ENCODE peak calls at places on chromosomes 13 and 19, in ten cellular contexts. One of them, this sample, is unnamed.

GRCh38 chr19:6041071-6041470 is 63.1 kb upstream of the RANBP3 start:
- DNase-seq in GM12865: no peak
- DNase-seq in stimulated activated CD8-positive, alpha-beta memory T cell treated with anti-CD3 and anti-CD28 coated beads, Interleukin-2, amount 100 ng/mL, for 48 hours: no peak
- DNase-seq in T follicular helper cell: no peak
- DNase-seq in nephron progenitor cell: no peak
- DNase-seq in H9: no peak
- DNase-seq in stimulated activated CD4-positive, alpha-beta T cell treated with anti-CD3 and anti-CD28 coated beads, Interleukin-1b, Interleukin-23, amount 100 ng/mL, for 4 hours: no peak
- DNase-seq in NCI-H2081: no peak
- DNase-seq in thoracic aorta: no peak
- DNase-seq in astrocyte of the hippocampus: no peak
- DNase-seq in this sample: no peak

GRCh38 chr19:4523306-4524110 is 5.2 kb upstream of the PLIN4 start:
- DNase-seq in GM12865: peak
- DNase-seq in stimulated activated CD8-positive, alpha-beta memory T cell treated with anti-CD3 and anti-CD28 coated beads, Interleukin-2, amount 100 ng/mL, for 48 hours: peak
- DNase-seq in T follicular helper cell: no peak
- DNase-seq in nephron progenitor cell: peak
- DNase-seq in H9: peak
- DNase-seq in stimulated activated CD4-positive, alpha-beta T cell treated with anti-CD3 and anti-CD28 coated beads, Interleukin-1b, Interleukin-23, amount 100 ng/mL, for 4 hours: no peak
- DNase-seq in NCI-H2081: no peak
- DNase-seq in thoracic aorta: no peak
- DNase-seq in astrocyte of the hippocampus: peak
- DNase-seq in this sample: peak

GRCh38 chr19:13132471-13133166 is 14.6 kb downstream of the NACC1 start:
- DNase-seq in GM12865: no peak
- DNase-seq in stimulated activated CD8-positive, alpha-beta memory T cell treated with anti-CD3 and anti-CD28 coated beads, Interleukin-2, amount 100 ng/mL, for 48 hours: no peak
- DNase-seq in T follicular helper cell: no peak
- DNase-seq in nephron progenitor cell: no peak
- DNase-seq in H9: peak
- DNase-seq in stimulated activated CD4-positive, alpha-beta T cell treated with anti-CD3 and anti-CD28 coated beads, Interleukin-1b, Interleukin-23, amount 100 ng/mL, for 4 hours: peak
- DNase-seq in NCI-H2081: no peak
- DNase-seq in thoracic aorta: no peak
- DNase-seq in astrocyte of the hippocampus: peak
- DNase-seq in this sample: no peak

GRCh38 chr13:46035066-46035465 is 17.5 kb downstream of the ZC3H13 start:
- DNase-seq in GM12865: no peak
- DNase-seq in stimulated activated CD8-positive, alpha-beta memory T cell treated with anti-CD3 and anti-CD28 coated beads, Interleukin-2, amount 100 ng/mL, for 48 hours: no peak
- DNase-seq in T follicular helper cell: no peak
- DNase-seq in nephron progenitor cell: no peak
- DNase-seq in H9: no peak
- DNase-seq in stimulated activated CD4-positive, alpha-beta T cell treated with anti-CD3 and anti-CD28 coated beads, Interleukin-1b, Interleukin-23, amount 100 ng/mL, for 4 hours: no peak
- DNase-seq in NCI-H2081: peak
- DNase-seq in thoracic aorta: no peak
- DNase-seq in astrocyte of the hippocampus: no peak
- DNase-seq in this sample: no peak

GRCh38 chr19:51788029-51788428 is 6.9 kb upstream of the FPR3 start:
- DNase-seq in GM12865: no peak
- DNase-seq in stimulated activated CD8-positive, alpha-beta memory T cell treated with anti-CD3 and anti-CD28 coated beads, Interleukin-2, amount 100 ng/mL, for 48 hours: no peak
- DNase-seq in T follicular helper cell: no peak
- DNase-seq in nephron progenitor cell: no peak
- DNase-seq in H9: no peak
- DNase-seq in stimulated activated CD4-positive, alpha-beta T cell treated with anti-CD3 and anti-CD28 coated beads, Interleukin-1b, Interleukin-23, amount 100 ng/mL, for 4 hours: no peak
- DNase-seq in NCI-H2081: no peak
- DNase-seq in thoracic aorta: no peak
- DNase-seq in astrocyte of the hippocampus: no peak
- DNase-seq in this sample: no peak

GRCh38 chr19:17020823-17021222 is 5.8 kb downstream of the CPAMD8 start:
- DNase-seq in GM12865: peak
- DNase-seq in stimulated activated CD8-positive, alpha-beta memory T cell treated with anti-CD3 and anti-CD28 coated beads, Interleukin-2, amount 100 ng/mL, for 48 hours: no peak
- DNase-seq in T follicular helper cell: no peak
- DNase-seq in nephron progenitor cell: no peak
- DNase-seq in H9: no peak
- DNase-seq in stimulated activated CD4-positive, alpha-beta T cell treated with anti-CD3 and anti-CD28 coated beads, Interleukin-1b, Interleukin-23, amount 100 ng/mL, for 4 hours: no peak
- DNase-seq in NCI-H2081: no peak
- DNase-seq in thoracic aorta: no peak
- DNase-seq in astrocyte of the hippocampus: no peak
- DNase-seq in this sample: no peak

GRCh38 chr19:32870154-32870573 is 597 bp upstream of the SLC7A9 start:
- DNase-seq in GM12865: no peak
- DNase-seq in stimulated activated CD8-positive, alpha-beta memory T cell treated with anti-CD3 and anti-CD28 coated beads, Interleukin-2, amount 100 ng/mL, for 48 hours: no peak
- DNase-seq in T follicular helper cell: no peak
- DNase-seq in nephron progenitor cell: no peak
- DNase-seq in H9: peak
- DNase-seq in stimulated activated CD4-positive, alpha-beta T cell treated with anti-CD3 and anti-CD28 coated beads, Interleukin-1b, Interleukin-23, amount 100 ng/mL, for 4 hours: no peak
- DNase-seq in NCI-H2081: no peak
- DNase-seq in thoracic aorta: no peak
- DNase-seq in astrocyte of the hippocampus: no peak
- DNase-seq in this sample: no peak

GRCh38 chr19:29576761-29577661 is 29.1 kb upstream of the POP4 start:
- DNase-seq in GM12865: peak
- DNase-seq in stimulated activated CD8-positive, alpha-beta memory T cell treated with anti-CD3 and anti-CD28 coated beads, Interleukin-2, amount 100 ng/mL, for 48 hours: no peak
- DNase-seq in T follicular helper cell: no peak
- DNase-seq in nephron progenitor cell: no peak
- DNase-seq in H9: peak
- DNase-seq in stimulated activated CD4-positive, alpha-beta T cell treated with anti-CD3 and anti-CD28 coated beads, Interleukin-1b, Interleukin-23, amount 100 ng/mL, for 4 hours: peak
- DNase-seq in NCI-H2081: no peak
- DNase-seq in thoracic aorta: no peak
- DNase-seq in astrocyte of the hippocampus: no peak
- DNase-seq in this sample: no peak

GRCh38 chr13:32829676-32830091 is 186.5 kb upstream of the KL start:
- DNase-seq in GM12865: no peak
- DNase-seq in stimulated activated CD8-positive, alpha-beta memory T cell treated with anti-CD3 and anti-CD28 coated beads, Interleukin-2, amount 100 ng/mL, for 48 hours: no peak
- DNase-seq in T follicular helper cell: no peak
- DNase-seq in nephron progenitor cell: no peak
- DNase-seq in H9: peak
- DNase-seq in stimulated activated CD4-positive, alpha-beta T cell treated with anti-CD3 and anti-CD28 coated beads, Interleukin-1b, Interleukin-23, amount 100 ng/mL, for 4 hours: no peak
- DNase-seq in NCI-H2081: no peak
- DNase-seq in thoracic aorta: no peak
- DNase-seq in astrocyte of the hippocampus: peak
- DNase-seq in this sample: no peak

GRCh38 chr13:33615436-33615835 is 202.5 kb upstream of the RFC3 start:
- DNase-seq in GM12865: no peak
- DNase-seq in stimulated activated CD8-positive, alpha-beta memory T cell treated with anti-CD3 and anti-CD28 coated beads, Interleukin-2, amount 100 ng/mL, for 48 hours: no peak
- DNase-seq in T follicular helper cell: no peak
- DNase-seq in nephron progenitor cell: no peak
- DNase-seq in H9: no peak
- DNase-seq in stimulated activated CD4-positive, alpha-beta T cell treated with anti-CD3 and anti-CD28 coated beads, Interleukin-1b, Interleukin-23, amount 100 ng/mL, for 4 hours: no peak
- DNase-seq in NCI-H2081: no peak
- DNase-seq in thoracic aorta: no peak
- DNase-seq in astrocyte of the hippocampus: no peak
- DNase-seq in this sample: no peak

GRCh38 chr19:48206402-48207093 is 36.1 kb downstream of the ZSWIM9 start:
- DNase-seq in GM12865: no peak
- DNase-seq in stimulated activated CD8-positive, alpha-beta memory T cell treated with anti-CD3 and anti-CD28 coated beads, Interleukin-2, amount 100 ng/mL, for 48 hours: no peak
- DNase-seq in T follicular helper cell: no peak
- DNase-seq in nephron progenitor cell: no peak
- DNase-seq in H9: no peak
- DNase-seq in stimulated activated CD4-positive, alpha-beta T cell treated with anti-CD3 and anti-CD28 coated beads, Interleukin-1b, Interleukin-23, amount 100 ng/mL, for 4 hours: no peak
- DNase-seq in NCI-H2081: no peak
- DNase-seq in thoracic aorta: no peak
- DNase-seq in astrocyte of the hippocampus: no peak
- DNase-seq in this sample: no peak

GRCh38 chr13:113324336-113324882 is 27.4 kb downstream of the LAMP1 start:
- DNase-seq in GM12865: no peak
- DNase-seq in stimulated activated CD8-positive, alpha-beta memory T cell treated with anti-CD3 and anti-CD28 coated beads, Interleukin-2, amount 100 ng/mL, for 48 hours: no peak
- DNase-seq in T follicular helper cell: no peak
- DNase-seq in nephron progenitor cell: no peak
- DNase-seq in H9: no peak
- DNase-seq in stimulated activated CD4-positive, alpha-beta T cell treated with anti-CD3 and anti-CD28 coated beads, Interleukin-1b, Interleukin-23, amount 100 ng/mL, for 4 hours: no peak
- DNase-seq in NCI-H2081: no peak
- DNase-seq in thoracic aorta: no peak
- DNase-seq in astrocyte of the hippocampus: no peak
- DNase-seq in this sample: no peak

GRCh38 chr19:11554160-11554559 is 4.9 kb downstream of the ELOF1 start:
- DNase-seq in GM12865: peak
- DNase-seq in stimulated activated CD8-positive, alpha-beta memory T cell treated with anti-CD3 and anti-CD28 coated beads, Interleukin-2, amount 100 ng/mL, for 48 hours: no peak
- DNase-seq in T follicular helper cell: no peak
- DNase-seq in nephron progenitor cell: no peak
- DNase-seq in H9: no peak
- DNase-seq in stimulated activated CD4-positive, alpha-beta T cell treated with anti-CD3 and anti-CD28 coated beads, Interleukin-1b, Interleukin-23, amount 100 ng/mL, for 4 hours: no peak
- DNase-seq in NCI-H2081: no peak
- DNase-seq in thoracic aorta: no peak
- DNase-seq in astrocyte of the hippocampus: no peak
- DNase-seq in this sample: no peak

GRCh38 chr13:33637978-33638743 is 179.8 kb upstream of the RFC3 start:
- DNase-seq in GM12865: no peak
- DNase-seq in stimulated activated CD8-positive, alpha-beta memory T cell treated with anti-CD3 and anti-CD28 coated beads, Interleukin-2, amount 100 ng/mL, for 48 hours: no peak
- DNase-seq in T follicular helper cell: no peak
- DNase-seq in nephron progenitor cell: no peak
- DNase-seq in H9: no peak
- DNase-seq in stimulated activated CD4-positive, alpha-beta T cell treated with anti-CD3 and anti-CD28 coated beads, Interleukin-1b, Interleukin-23, amount 100 ng/mL, for 4 hours: no peak
- DNase-seq in NCI-H2081: no peak
- DNase-seq in thoracic aorta: no peak
- DNase-seq in astrocyte of the hippocampus: peak
- DNase-seq in this sample: no peak

GRCh38 chr13:27044837-27045570 is 126.6 kb downstream of the USP12 start:
- DNase-seq in GM12865: peak
- DNase-seq in stimulated activated CD8-positive, alpha-beta memory T cell treated with anti-CD3 and anti-CD28 coated beads, Interleukin-2, amount 100 ng/mL, for 48 hours: no peak
- DNase-seq in T follicular helper cell: no peak
- DNase-seq in nephron progenitor cell: no peak
- DNase-seq in H9: no peak
- DNase-seq in stimulated activated CD4-positive, alpha-beta T cell treated with anti-CD3 and anti-CD28 coated beads, Interleukin-1b, Interleukin-23, amount 100 ng/mL, for 4 hours: no peak
- DNase-seq in NCI-H2081: no peak
- DNase-seq in thoracic aorta: no peak
- DNase-seq in astrocyte of the hippocampus: no peak
- DNase-seq in this sample: no peak

GRCh38 chr19:14450168-14450874 is 17.2 kb downstream of the PKN1 start:
- DNase-seq in GM12865: peak
- DNase-seq in stimulated activated CD8-positive, alpha-beta memory T cell treated with anti-CD3 and anti-CD28 coated beads, Interleukin-2, amount 100 ng/mL, for 48 hours: peak
- DNase-seq in T follicular helper cell: peak
- DNase-seq in nephron progenitor cell: peak
- DNase-seq in H9: peak
- DNase-seq in stimulated activated CD4-positive, alpha-beta T cell treated with anti-CD3 and anti-CD28 coated beads, Interleukin-1b, Interleukin-23, amount 100 ng/mL, for 4 hours: no peak
- DNase-seq in NCI-H2081: no peak
- DNase-seq in thoracic aorta: no peak
- DNase-seq in astrocyte of the hippocampus: peak
- DNase-seq in this sample: peak

GRCh38 chr19:20999731-21000352 is 20.6 kb upstream of the ZNF430 start:
- DNase-seq in GM12865: peak
- DNase-seq in stimulated activated CD8-positive, alpha-beta memory T cell treated with anti-CD3 and anti-CD28 coated beads, Interleukin-2, amount 100 ng/mL, for 48 hours: peak
- DNase-seq in T follicular helper cell: peak
- DNase-seq in nephron progenitor cell: peak
- DNase-seq in H9: peak
- DNase-seq in stimulated activated CD4-positive, alpha-beta T cell treated with anti-CD3 and anti-CD28 coated beads, Interleukin-1b, Interleukin-23, amount 100 ng/mL, for 4 hours: peak
- DNase-seq in NCI-H2081: peak
- DNase-seq in thoracic aorta: peak
- DNase-seq in astrocyte of the hippocampus: peak
- DNase-seq in this sample: peak

GRCh38 chr19:40741527-40742390 is 8.5 kb downstream of the ACTMAP start:
- DNase-seq in GM12865: no peak
- DNase-seq in stimulated activated CD8-positive, alpha-beta memory T cell treated with anti-CD3 and anti-CD28 coated beads, Interleukin-2, amount 100 ng/mL, for 48 hours: no peak
- DNase-seq in T follicular helper cell: no peak
- DNase-seq in nephron progenitor cell: no peak
- DNase-seq in H9: no peak
- DNase-seq in stimulated activated CD4-positive, alpha-beta T cell treated with anti-CD3 and anti-CD28 coated beads, Interleukin-1b, Interleukin-23, amount 100 ng/mL, for 4 hours: no peak
- DNase-seq in NCI-H2081: no peak
- DNase-seq in thoracic aorta: no peak
- DNase-seq in astrocyte of the hippocampus: no peak
- DNase-seq in this sample: no peak

GRCh38 chr19:752652-753517 is 2.0 kb downstream of the MISP start:
- DNase-seq in GM12865: no peak
- DNase-seq in stimulated activated CD8-positive, alpha-beta memory T cell treated with anti-CD3 and anti-CD28 coated beads, Interleukin-2, amount 100 ng/mL, for 48 hours: no peak
- DNase-seq in T follicular helper cell: no peak
- DNase-seq in nephron progenitor cell: peak
- DNase-seq in H9: no peak
- DNase-seq in stimulated activated CD4-positive, alpha-beta T cell treated with anti-CD3 and anti-CD28 coated beads, Interleukin-1b, Interleukin-23, amount 100 ng/mL, for 4 hours: no peak
- DNase-seq in NCI-H2081: peak
- DNase-seq in thoracic aorta: no peak
- DNase-seq in astrocyte of the hippocampus: peak
- DNase-seq in this sample: no peak

GRCh38 chr19:22257916-22258315 is 28.3 kb upstream of the ZNF729 start:
- DNase-seq in GM12865: no peak
- DNase-seq in stimulated activated CD8-positive, alpha-beta memory T cell treated with anti-CD3 and anti-CD28 coated beads, Interleukin-2, amount 100 ng/mL, for 48 hours: no peak
- DNase-seq in T follicular helper cell: no peak
- DNase-seq in nephron progenitor cell: no peak
- DNase-seq in H9: no peak
- DNase-seq in stimulated activated CD4-positive, alpha-beta T cell treated with anti-CD3 and anti-CD28 coated beads, Interleukin-1b, Interleukin-23, amount 100 ng/mL, for 4 hours: no peak
- DNase-seq in NCI-H2081: no peak
- DNase-seq in thoracic aorta: no peak
- DNase-seq in astrocyte of the hippocampus: no peak
- DNase-seq in this sample: no peak

GRCh38 chr13:104757712-104758111 is 1691.5 kb upstream of the SLC10A2 start:
- DNase-seq in GM12865: no peak
- DNase-seq in stimulated activated CD8-positive, alpha-beta memory T cell treated with anti-CD3 and anti-CD28 coated beads, Interleukin-2, amount 100 ng/mL, for 48 hours: no peak
- DNase-seq in T follicular helper cell: no peak
- DNase-seq in nephron progenitor cell: no peak
- DNase-seq in H9: no peak
- DNase-seq in stimulated activated CD4-positive, alpha-beta T cell treated with anti-CD3 and anti-CD28 coated beads, Interleukin-1b, Interleukin-23, amount 100 ng/mL, for 4 hours: no peak
- DNase-seq in NCI-H2081: no peak
- DNase-seq in thoracic aorta: no peak
- DNase-seq in astrocyte of the hippocampus: peak
- DNase-seq in this sample: no peak

GRCh38 chr19:10760268-10760944 is 42.5 kb downstream of the DNM2 start:
- DNase-seq in GM12865: peak
- DNase-seq in stimulated activated CD8-positive, alpha-beta memory T cell treated with anti-CD3 and anti-CD28 coated beads, Interleukin-2, amount 100 ng/mL, for 48 hours: no peak
- DNase-seq in T follicular helper cell: peak
- DNase-seq in nephron progenitor cell: peak
- DNase-seq in H9: no peak
- DNase-seq in stimulated activated CD4-positive, alpha-beta T cell treated with anti-CD3 and anti-CD28 coated beads, Interleukin-1b, Interleukin-23, amount 100 ng/mL, for 4 hours: peak
- DNase-seq in NCI-H2081: no peak
- DNase-seq in thoracic aorta: no peak
- DNase-seq in astrocyte of the hippocampus: peak
- DNase-seq in this sample: no peak

GRCh38 chr19:33819875-33820781 is 23.5 kb downstream of the KCTD15 start:
- DNase-seq in GM12865: peak
- DNase-seq in stimulated activated CD8-positive, alpha-beta memory T cell treated with anti-CD3 and anti-CD28 coated beads, Interleukin-2, amount 100 ng/mL, for 48 hours: peak
- DNase-seq in T follicular helper cell: peak
- DNase-seq in nephron progenitor cell: peak
- DNase-seq in H9: peak
- DNase-seq in stimulated activated CD4-positive, alpha-beta T cell treated with anti-CD3 and anti-CD28 coated beads, Interleukin-1b, Interleukin-23, amount 100 ng/mL, for 4 hours: no peak
- DNase-seq in NCI-H2081: no peak
- DNase-seq in thoracic aorta: no peak
- DNase-seq in astrocyte of the hippocampus: peak
- DNase-seq in this sample: peak

GRCh38 chr13:72384879-72385278 is 342.6 kb downstream of the MZT1 start:
- DNase-seq in GM12865: no peak
- DNase-seq in stimulated activated CD8-positive, alpha-beta memory T cell treated with anti-CD3 and anti-CD28 coated beads, Interleukin-2, amount 100 ng/mL, for 48 hours: no peak
- DNase-seq in T follicular helper cell: no peak
- DNase-seq in nephron progenitor cell: no peak
- DNase-seq in H9: no peak
- DNase-seq in stimulated activated CD4-positive, alpha-beta T cell treated with anti-CD3 and anti-CD28 coated beads, Interleukin-1b, Interleukin-23, amount 100 ng/mL, for 4 hours: no peak
- DNase-seq in NCI-H2081: no peak
- DNase-seq in thoracic aorta: no peak
- DNase-seq in astrocyte of the hippocampus: no peak
- DNase-seq in this sample: no peak

GRCh38 chr19:11264452-11265176 is 2.3 kb upstream of the DOCK6 start:
- DNase-seq in GM12865: peak
- DNase-seq in stimulated activated CD8-positive, alpha-beta memory T cell treated with anti-CD3 and anti-CD28 coated beads, Interleukin-2, amount 100 ng/mL, for 48 hours: no peak
- DNase-seq in T follicular helper cell: no peak
- DNase-seq in nephron progenitor cell: no peak
- DNase-seq in H9: peak
- DNase-seq in stimulated activated CD4-positive, alpha-beta T cell treated with anti-CD3 and anti-CD28 coated beads, Interleukin-1b, Interleukin-23, amount 100 ng/mL, for 4 hours: no peak
- DNase-seq in NCI-H2081: no peak
- DNase-seq in thoracic aorta: no peak
- DNase-seq in astrocyte of the hippocampus: no peak
- DNase-seq in this sample: peak

GRCh38 chr13:39411501-39411900 is 191.5 kb downstream of the LHFPL6 start:
- DNase-seq in GM12865: no peak
- DNase-seq in stimulated activated CD8-positive, alpha-beta memory T cell treated with anti-CD3 and anti-CD28 coated beads, Interleukin-2, amount 100 ng/mL, for 48 hours: no peak
- DNase-seq in T follicular helper cell: no peak
- DNase-seq in nephron progenitor cell: no peak
- DNase-seq in H9: no peak
- DNase-seq in stimulated activated CD4-positive, alpha-beta T cell treated with anti-CD3 and anti-CD28 coated beads, Interleukin-1b, Interleukin-23, amount 100 ng/mL, for 4 hours: no peak
- DNase-seq in NCI-H2081: no peak
- DNase-seq in thoracic aorta: no peak
- DNase-seq in astrocyte of the hippocampus: no peak
- DNase-seq in this sample: no peak

GRCh38 chr13:33153421-33154381 is 131.9 kb downstream of the STARD13 start:
- DNase-seq in GM12865: no peak
- DNase-seq in stimulated activated CD8-positive, alpha-beta memory T cell treated with anti-CD3 and anti-CD28 coated beads, Interleukin-2, amount 100 ng/mL, for 48 hours: no peak
- DNase-seq in T follicular helper cell: no peak
- DNase-seq in nephron progenitor cell: peak
- DNase-seq in H9: no peak
- DNase-seq in stimulated activated CD4-positive, alpha-beta T cell treated with anti-CD3 and anti-CD28 coated beads, Interleukin-1b, Interleukin-23, amount 100 ng/mL, for 4 hours: no peak
- DNase-seq in NCI-H2081: no peak
- DNase-seq in thoracic aorta: peak
- DNase-seq in astrocyte of the hippocampus: peak
- DNase-seq in this sample: peak

GRCh38 chr19:52028780-52029123 is 573 bp upstream of the ZNF614 start:
- DNase-seq in GM12865: no peak
- DNase-seq in stimulated activated CD8-positive, alpha-beta memory T cell treated with anti-CD3 and anti-CD28 coated beads, Interleukin-2, amount 100 ng/mL, for 48 hours: no peak
- DNase-seq in T follicular helper cell: no peak
- DNase-seq in nephron progenitor cell: no peak
- DNase-seq in H9: no peak
- DNase-seq in stimulated activated CD4-positive, alpha-beta T cell treated with anti-CD3 and anti-CD28 coated beads, Interleukin-1b, Interleukin-23, amount 100 ng/mL, for 4 hours: no peak
- DNase-seq in NCI-H2081: no peak
- DNase-seq in thoracic aorta: no peak
- DNase-seq in astrocyte of the hippocampus: no peak
- DNase-seq in this sample: no peak

This sample was measured in heart right ventricle.